ENCODE peak calls at places on chromosomes 6 and 20, in six cellular contexts. I is right cardiac atrium, O is HT1080, H is NT2/D1, V is head of caudate nucleus, B is AG09309. U is an unnamed sample.

GRCh38 chr20:10674684-10675455 is 1.1 kb upstream of the JAG1 start:
- DNase-seq in I (peak; percentile 94), O (peak; percentile 82), H (no peak), V (peak; percentile 45), B (no peak), U (peak; percentile 88)

GRCh38 chr6:107957909-107958688 is at the start of gene SEC63:
- DNase-seq in I (peak; percentile 99), O (peak; percentile 86), H (peak; percentile 85), V (peak; percentile 97), B (peak; percentile 80), U (peak; percentile 99)

GRCh38 chr20:21246143-21246542 is 57.0 kb upstream of the XRN2 start:
- DNase-seq in I (no peak), O (no peak), H (no peak), V (no peak), B (no peak), U (no peak)

GRCh38 chr20:46022411-46023147 is 6.4 kb upstream of the SLC12A5 start:
- DNase-seq in I (peak; percentile 82), O (peak; percentile 66), H (no peak), V (peak; percentile 71), B (no peak), U (no peak)

GRCh38 chr6:356828-357251 is 34.7 kb upstream of the IRF4 start:
- DNase-seq in I (peak; percentile 69), O (no peak), H (no peak), V (no peak), B (no peak), U (no peak)

GRCh38 chr6:98514073-98514720 is 320.2 kb upstream of the POU3F2 start:
- DNase-seq in I (no peak), O (no peak), H (no peak), V (no peak), B (no peak), U (no peak)

GRCh38 chr6:30918675-30919074 is 4.6 kb downstream of the VARS2 start:
- DNase-seq in I (no peak), O (no peak), H (no peak), V (no peak), B (no peak), U (no peak)

GRCh38 chr20:62727584-62728027 is 19.0 kb downstream of the NTSR1 start:
- DNase-seq in I (peak; percentile 48), O (no peak), H (no peak), V (no peak), B (no peak), U (no peak)

GRCh38 chr6:151205971-151206600 is 33.7 kb upstream of the AKAP12 start:
- DNase-seq in I (no peak), O (no peak), H (no peak), V (no peak), B (no peak), U (no peak)

GRCh38 chr6:35493307-35493983 is 3.4 kb downstream of the TEAD3 start:
- DNase-seq in I (no peak), O (no peak), H (no peak), V (no peak), B (no peak), U (no peak)

GRCh38 chr6:154367839-154368695 is 11.5 kb upstream of the IPCEF1 start:
- DNase-seq in I (no peak), O (no peak), H (no peak), V (no peak), B (no peak), U (no peak)

GRCh38 chr6:69704916-69705315 is 91.9 kb downstream of the LMBRD1 start:
- DNase-seq in I (no peak), O (no peak), H (no peak), V (no peak), B (no peak), U (no peak)

GRCh38 chr20:40467014-40467413 is 222.0 kb downstream of the MAFB start:
- DNase-seq in I (no peak), O (no peak), H (no peak), V (no peak), B (no peak), U (no peak)

GRCh38 chr20:45907219-45907948 is 4.6 kb downstream of the PLTP start:
- DNase-seq in I (no peak), O (no peak), H (no peak), V (no peak), B (no peak), U (no peak)

GRCh38 chr20:51750037-51750769 is 18.0 kb downstream of the ATP9A start:
- DNase-seq in I (no peak), O (peak; percentile 97), H (no peak), V (no peak), B (peak; percentile 78), U (peak; percentile 89)

GRCh38 chr6:128724738-128725137 is 158.2 kb upstream of the LAMA2 start:
- DNase-seq in I (no peak), O (no peak), H (no peak), V (no peak), B (no peak), U (no peak)

GRCh38 chr6:37623666-37624065 is 74.0 kb downstream of the MDGA1 start:
- DNase-seq in I (no peak), O (no peak), H (no peak), V (no peak), B (no peak), U (no peak)

GRCh38 chr6:85574932-85575598 is 18.6 kb downstream of the SNX14 start:
- DNase-seq in I (no peak), O (peak; percentile 55), H (no peak), V (no peak), B (no peak), U (no peak)

GRCh38 chr6:75409286-75409685 is 84.3 kb downstream of the FILIP1 start:
- DNase-seq in I (no peak), O (no peak), H (no peak), V (no peak), B (no peak), U (no peak)

GRCh38 chr6:101393291-101394251 is at the start of gene GRIK2:
- DNase-seq in I (peak; percentile 72), O (no peak), H (no peak), V (peak; percentile 55), B (no peak), U (no peak)

GRCh38 chr20:9235518-9235917 is 166.6 kb downstream of the PLCB4 start:
- DNase-seq in I (no peak), O (peak; percentile 90), H (no peak), V (no peak), B (peak; percentile 79), U (no peak)

GRCh38 chr6:65123516-65123915 is 583.5 kb downstream of the EYS start:
- DNase-seq in I (no peak), O (no peak), H (no peak), V (no peak), B (no peak), U (no peak)